ENCODE peak calls at places on chromosomes 3 and 15, in seven cellular contexts. I, A, N, O, D, H and C are unnamed samples.
A peak's percentile ranks its signal among the peaks of the same experiment; 100 is the strongest.

GRCh38 chr15:93265046-93265658 is 176.1 kb upstream of the RGMA start:
- DNase-seq in I (no peak), A (peak; percentile 16), N (no peak), O (no peak), D (no peak), H (no peak), C (no peak)

GRCh38 chr15:69131362-69132215 is 28.8 kb upstream of the GLCE start:
- DNase-seq in I (no peak), A (no peak), N (no peak), O (no peak), D (no peak), H (no peak), C (peak; percentile 34)

GRCh38 chr3:188439080-188439479 is 285.1 kb downstream of the LPP start:
- DNase-seq in I (no peak), A (no peak), N (peak; percentile 48), O (no peak), D (no peak), H (peak; percentile 20), C (no peak)

GRCh38 chr15:99305761-99306505 is 54.7 kb downstream of the LRRC28 start:
- DNase-seq in I (peak; percentile 82), A (peak; percentile 24), N (no peak), O (peak; percentile 87), D (no peak), H (no peak), C (peak; percentile 89)

GRCh38 chr3:30583973-30584372 is 22.4 kb upstream of the TGFBR2 start:
- DNase-seq in I (no peak), A (no peak), N (no peak), O (no peak), D (no peak), H (no peak), C (no peak)

GRCh38 chr3:105327662-105328337 is 38.9 kb upstream of the ALCAM start:
- DNase-seq in I (no peak), A (no peak), N (no peak), O (peak; percentile 6), D (no peak), H (no peak), C (no peak)

GRCh38 chr3:194395201-194395600 is 3.9 kb downstream of the GP5 start:
- DNase-seq in I (no peak), A (no peak), N (peak; percentile 31), O (peak; percentile 48), D (no peak), H (no peak), C (no peak)

GRCh38 chr15:92848852-92849598 is 51.1 kb upstream of the CHD2 start:
- DNase-seq in I (peak; percentile 98), A (no peak), N (no peak), O (peak; percentile 94), D (no peak), H (peak; percentile 46), C (no peak)

GRCh38 chr3:49554639-49555265 is 475 bp downstream of the BSN start:
- DNase-seq in I (no peak), A (peak; percentile 44), N (no peak), O (peak; percentile 10), D (no peak), H (peak; percentile 67), C (no peak)

GRCh38 chr3:107493134-107493533 is 29.6 kb upstream of the BBX start:
- DNase-seq in I (no peak), A (no peak), N (no peak), O (no peak), D (peak; percentile 3), H (no peak), C (no peak)

GRCh38 chr3:16069149-16069922 is 105.1 kb upstream of the GALNT15 start:
- DNase-seq in I (peak; percentile 90), A (peak; percentile 64), N (no peak), O (peak; percentile 97), D (peak; percentile 95), H (no peak), C (no peak)

GRCh38 chr3:186107148-186108105 is 1.5 kb downstream of the ETV5 start:
- DNase-seq in I (peak; percentile 81), A (peak; percentile 82), N (peak; percentile 73), O (peak; percentile 68), D (peak; percentile 72), H (peak; percentile 46), C (peak; percentile 70)

GRCh38 chr3:166191406-166191805 is 354.2 kb upstream of the BCHE start:
- DNase-seq in I (no peak), A (no peak), N (no peak), O (no peak), D (no peak), H (no peak), C (no peak)

GRCh38 chr3:25074151-25074550 is 353.9 kb upstream of the RARB start:
- DNase-seq in I (no peak), A (peak; percentile 14), N (no peak), O (no peak), D (no peak), H (no peak), C (no peak)

GRCh38 chr3:164023480-164023879 is 1054.8 kb downstream of the SI start:
- DNase-seq in I (no peak), A (no peak), N (no peak), O (no peak), D (no peak), H (no peak), C (no peak)

GRCh38 chr3:3366391-3366790 is 186.9 kb upstream of the CRBN start:
- DNase-seq in I (no peak), A (no peak), N (no peak), O (no peak), D (no peak), H (no peak), C (no peak)

GRCh38 chr3:46976326-46977190 is at the start of gene CCDC12:
- DNase-seq in I (peak; percentile 99), A (peak; percentile 100), N (peak; percentile 97), O (peak; percentile 99), D (peak; percentile 97), H (peak; percentile 87), C (peak; percentile 99)

GRCh38 chr3:46971742-46972141 is 4.8 kb downstream of the CCDC12 start:
- DNase-seq in I (no peak), A (no peak), N (no peak), O (no peak), D (no peak), H (no peak), C (no peak)

GRCh38 chr3:46972396-46972795 is 4.1 kb downstream of the CCDC12 start:
- DNase-seq in I (no peak), A (no peak), N (no peak), O (no peak), D (no peak), H (no peak), C (no peak)

GRCh38 chr3:46977811-46978195 is 1.3 kb upstream of the CCDC12 start:
- DNase-seq in I (no peak), A (no peak), N (no peak), O (no peak), D (no peak), H (no peak), C (no peak)

GRCh38 chr3:46974421-46975227 is 1.9 kb downstream of the CCDC12 start:
- DNase-seq in I (no peak), A (no peak), N (no peak), O (no peak), D (no peak), H (no peak), C (no peak)
- H3K4me1 ChIP-seq in I (peaks cover 19% of the 10 kb centered on the region), A (no peaks in the 10 kb centered on the region), N (peaks cover 54% of the 10 kb centered on the region), O (peaks cover 19% of the 10 kb centered on the region), D (peaks cover 26% of the 10 kb centered on the region), H (peaks cover 66% of the 10 kb centered on the region), C (peaks cover 66% of the 10 kb centered on the region)

GRCh38 chr3:184377374-184377773 is 633 bp downstream of the THPO start:
- DNase-seq in I (no peak), A (no peak), N (no peak), O (no peak), D (no peak), H (no peak), C (no peak)
- H3K27me3 ChIP-seq in I (peaks cover 14% of the 10 kb centered on the region), A (peaks cover 8% of the 10 kb centered on the region), N (peaks cover 3% of the 10 kb centered on the region), O (peaks cover 74% of the 10 kb centered on the region), D (peaks cover 82% of the 10 kb centered on the region), H (peaks cover 24% of the 10 kb centered on the region), C (no peaks in the 10 kb centered on the region)

GRCh38 chr3:119309591-119309990 is 15.4 kb downstream of the ARHGAP31 start:
- DNase-seq in I (no peak), A (no peak), N (no peak), O (no peak), D (no peak), H (no peak), C (no peak)

GRCh38 chr3:119311191-119311925 is 17.2 kb downstream of the ARHGAP31 start:
- DNase-seq in I (peak; percentile 67), A (peak; percentile 58), N (no peak), O (peak; percentile 89), D (peak; percentile 60), H (no peak), C (no peak)

GRCh38 chr3:119313461-119313860 is 19.3 kb downstream of the ARHGAP31 start:
- DNase-seq in I (no peak), A (no peak), N (no peak), O (no peak), D (no peak), H (no peak), C (no peak)

GRCh38 chr3:119308355-119308754 is 14.2 kb downstream of the ARHGAP31 start:
- DNase-seq in I (no peak), A (peak; percentile 61), N (no peak), O (peak; percentile 25), D (no peak), H (no peak), C (no peak)

DNA sequence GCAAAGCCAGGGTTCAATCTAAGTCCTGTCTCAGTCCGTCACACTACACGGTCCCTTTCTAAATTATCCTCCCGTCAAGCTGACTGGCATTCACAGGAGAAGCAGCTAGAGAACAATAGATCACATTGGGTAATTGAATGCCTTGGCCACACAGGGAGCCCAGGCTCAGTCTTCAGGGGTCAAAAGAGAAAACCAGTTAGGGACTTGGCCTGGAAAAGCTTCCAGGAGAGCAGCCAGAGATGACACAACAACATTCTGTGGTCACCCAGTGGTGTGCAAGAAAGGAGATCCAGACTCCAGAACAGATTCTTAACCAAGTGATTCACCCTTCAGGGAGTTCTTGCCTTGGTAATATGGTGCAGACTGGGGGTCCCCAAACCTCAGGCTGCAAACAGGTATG is 15.9 kb downstream of the ARHGAP31 start:
- DNase-seq in I (peak; percentile 97), A (peak; percentile 58), N (no peak), O (peak; percentile 97), D (peak; percentile 51), H (no peak), C (no peak)
- H3K27ac ChIP-seq in I (no peak overlapping the region), A (no peak overlapping the region), N (no peak overlapping the region), O (peak overlapping the region; percentile 34), D (no peak overlapping the region), H (no peak overlapping the region), C (no peak overlapping the region)

DNA sequence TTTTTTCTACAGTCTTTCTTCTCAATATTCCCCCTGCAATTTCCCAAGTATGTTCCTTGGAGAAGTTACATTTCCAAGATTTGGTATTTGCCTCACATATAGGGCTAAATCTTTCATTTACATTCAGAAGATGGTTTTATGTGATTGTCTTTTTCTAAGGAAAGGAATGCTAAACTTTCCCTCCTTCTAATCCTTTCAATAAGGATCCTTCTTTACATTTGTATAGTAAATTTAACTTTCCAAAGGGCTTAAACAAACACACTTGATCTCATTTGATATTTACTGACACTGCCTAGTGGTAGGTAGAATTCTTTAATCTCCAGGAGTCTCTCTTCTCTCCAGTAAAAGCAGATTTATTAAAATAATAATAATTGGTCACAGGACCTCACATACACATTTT is 185.3 kb downstream of the LSAMP start:
- DNase-seq in I (no peak), A (no peak), N (no peak), O (no peak), D (no peak), H (no peak), C (no peak)
- H3K4me1 ChIP-seq in I (peaks cover 4% of the 10 kb centered on the region), A (peaks cover 1% of the 10 kb centered on the region), N (no peaks in the 10 kb centered on the region), O (peaks cover 4% of the 10 kb centered on the region), D (no peaks in the 10 kb centered on the region), H (no peaks in the 10 kb centered on the region), C (no peaks in the 10 kb centered on the region)